ENCODE peak calls at places on chromosomes 3 and 15, in nine cellular contexts. B is hepatocyte, U is adrenal gland, F is esophagus squamous epithelium, P is GM12878, Y is GM12865, R is fibroblast of the aortic adventitia, E is HCT116, S is GM23338. J is an unnamed sample.

GRCh38 chr3:19439944-19440343 is 291.6 kb downstream of the KCNH8 start:
- DNase-seq in E (no peak), S (no peak), Y (no peak), P (no peak), B (no peak), F (no peak), U (no peak), R (no peak), J (no peak)

GRCh38 chr15:49331951-49332350 is 91.1 kb upstream of the FGF7 start:
- DNase-seq in E (no peak), Y (no peak), P (no peak), B (no peak), U (no peak), R (no peak), F (no peak), S (no peak), J (no peak)

GRCh38 chr3:132464066-132464465 is 46.8 kb downstream of the DNAJC13 start:
- DNase-seq in B (no peak), F (no peak), P (no peak), E (no peak), R (peak), S (no peak), Y (no peak), U (no peak), J (peak)

GRCh38 chr3:73432021-73432722 is 192.6 kb downstream of the PDZRN3 start:
- DNase-seq in Y (peak), S (peak), F (no peak), B (peak), R (peak), U (peak), P (no peak), E (peak), J (no peak)

GRCh38 chr3:71063768-71064287 is 519.7 kb downstream of the FOXP1 start:
- DNase-seq in E (no peak), U (no peak), F (no peak), B (peak), S (peak), Y (no peak), R (peak), P (no peak), J (no peak)

GRCh38 chr15:47477253-47477652 is 240.1 kb upstream of the SEMA6D start:
- DNase-seq in P (no peak), B (no peak), F (no peak), E (no peak), Y (no peak), U (no peak), S (no peak), R (no peak), J (no peak)

GRCh38 chr3:133829310-133829707 is 23.7 kb downstream of the SRPRB start:
- DNase-seq in E (no peak), Y (no peak), S (no peak), U (no peak), B (no peak), R (no peak), P (no peak), F (no peak), J (no peak)

GRCh38 chr3:191707817-191708216 is 246.9 kb downstream of the PYDC2 start:
- DNase-seq in Y (no peak), U (no peak), B (no peak), P (no peak), F (no peak), R (no peak), E (no peak), S (no peak), J (no peak)

GRCh38 chr3:66588340-66588847 is 87.6 kb upstream of the LRIG1 start:
- DNase-seq in E (no peak), P (no peak), S (no peak), U (no peak), R (peak), B (no peak), Y (no peak), F (no peak), J (no peak)

GRCh38 chr15:40766906-40767837 is 2.6 kb upstream of the C15orf62 start:
- DNase-seq in P (no peak), S (peak), R (peak), F (no peak), E (no peak), Y (no peak), B (no peak), U (peak), J (no peak)

GRCh38 chr15:40762919-40763800 is 708 bp upstream of the GCHFR start:
- DNase-seq in F (no peak), P (no peak), B (peak), S (peak), E (no peak), U (peak), Y (peak), R (peak), J (no peak)

GRCh38 chr15:40763801-40764765 is at the start of gene GCHFR:
- DNase-seq in S (peak), E (no peak), P (no peak), Y (peak), F (no peak), U (peak), R (peak), B (peak), J (no peak)

GRCh38 chr15:40766194-40766830 is 2.4 kb downstream of the GCHFR start:
- DNase-seq in F (no peak), P (no peak), S (no peak), R (no peak), B (no peak), Y (no peak), E (no peak), U (no peak), J (no peak)

GRCh38 chr15:40764766-40765136 is 883 bp downstream of the GCHFR start:
- DNase-seq in F (no peak), E (no peak), U (no peak), S (no peak), Y (no peak), R (no peak), P (no peak), B (no peak), J (no peak)
- H3K4me3 ChIP-seq in F (peak), E (no peak), U (no peak), S (peak), Y (peak), R (no peak), P (peak), B (peak), J (peak)

GRCh38 chr3:39383190-39383912 is at the start of gene SLC25A38:
- DNase-seq in P (no peak), E (peak), Y (peak), F (no peak), U (peak), R (peak), B (peak), S (peak), J (peak)
- TF ChIP-seq CTCF in P (peak), E (no peak), Y (peak), F (peak), U (peak), R (peak), B (peak), S (peak), J (no peak)

GRCh38 chr15:99057697-99058420 is 47.0 kb upstream of the SYNM start:
- DNase-seq in P (peak), F (no peak), S (no peak), Y (peak), U (no peak), E (no peak), B (no peak), R (no peak), J (no peak)
- H3K4me3 ChIP-seq in P (no peak), F (no peak), S (peak), Y (no peak), U (no peak), E (no peak), B (no peak), R (no peak), J (no peak)

DNA sequence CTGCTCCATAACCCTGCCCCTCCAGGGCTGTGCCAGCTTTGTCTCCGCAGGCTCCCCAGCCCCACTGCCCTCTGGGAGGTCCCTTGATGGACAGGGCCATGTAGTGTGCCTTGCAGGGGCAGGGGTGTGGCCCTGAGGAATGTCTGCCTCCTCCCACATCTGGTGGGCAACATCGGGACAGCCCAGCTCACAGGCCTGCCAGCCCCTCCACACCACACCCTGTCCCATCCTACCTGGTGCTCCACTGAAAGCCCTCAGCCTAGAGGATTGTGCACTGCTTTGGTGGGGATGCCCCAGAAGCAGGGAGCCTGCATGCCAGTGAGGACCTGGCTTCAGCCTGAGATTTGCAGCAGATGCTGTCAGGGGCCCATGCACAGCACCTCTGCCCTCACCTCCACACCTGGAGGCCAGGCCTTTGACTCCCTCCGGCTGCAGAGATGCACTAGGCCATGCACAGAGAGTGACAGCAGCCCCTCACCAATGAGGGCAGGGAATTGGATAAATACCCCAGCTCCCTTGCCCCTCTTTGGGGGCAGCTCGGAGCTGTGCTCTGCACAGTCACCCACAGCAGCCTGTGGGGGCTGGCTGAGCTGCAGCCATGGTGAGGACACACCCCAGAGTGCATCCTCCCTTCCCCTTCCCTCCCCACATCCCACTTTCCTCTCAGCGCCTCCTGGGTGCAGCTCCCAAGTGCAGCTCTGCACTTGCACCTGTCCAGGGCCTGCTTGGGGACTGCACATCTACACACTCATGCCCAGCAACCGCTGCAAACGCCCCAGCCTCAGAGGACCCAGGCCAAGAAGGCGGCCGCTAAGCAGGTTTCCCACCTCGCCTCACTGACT is 2.7 kb downstream of the C3orf22 start:
- DNase-seq in F (no peak), Y (no peak), P (no peak), E (no peak), S (no peak), R (no peak), B (no peak), U (no peak), J (no peak)
- TF ChIP-seq CTCF in F (no peak), Y (no peak), P (no peak), E (no peak), S (no peak), R (no peak), B (no peak), U (no peak), J (no peak)

DNA sequence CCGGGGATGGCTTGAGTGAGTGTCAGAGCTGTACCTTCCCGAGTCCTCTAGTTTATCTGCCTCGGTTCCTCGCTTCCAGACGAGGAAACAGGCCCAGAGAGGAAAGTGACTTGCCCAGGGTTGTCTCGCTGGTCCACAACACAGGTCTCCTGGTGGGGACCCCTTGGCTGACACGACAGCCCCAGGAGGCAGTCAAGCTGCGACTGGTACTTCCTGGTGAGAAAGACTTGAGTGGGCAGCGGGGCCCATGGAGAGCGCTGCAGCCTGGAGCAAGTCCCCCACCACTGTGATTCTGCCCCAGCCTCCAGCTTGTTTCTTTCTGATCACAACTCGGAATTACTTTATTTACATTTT is 600 bp upstream of the CHRNA5 start:
- DNase-seq in B (no peak), U (no peak), R (no peak), E (no peak), S (no peak), Y (no peak), F (no peak), P (no peak), J (no peak)
- H3K4me3 ChIP-seq in B (peak), U (no peak), R (no peak), E (peak), S (peak), Y (no peak), F (peak), P (peak), J (peak)

DNA sequence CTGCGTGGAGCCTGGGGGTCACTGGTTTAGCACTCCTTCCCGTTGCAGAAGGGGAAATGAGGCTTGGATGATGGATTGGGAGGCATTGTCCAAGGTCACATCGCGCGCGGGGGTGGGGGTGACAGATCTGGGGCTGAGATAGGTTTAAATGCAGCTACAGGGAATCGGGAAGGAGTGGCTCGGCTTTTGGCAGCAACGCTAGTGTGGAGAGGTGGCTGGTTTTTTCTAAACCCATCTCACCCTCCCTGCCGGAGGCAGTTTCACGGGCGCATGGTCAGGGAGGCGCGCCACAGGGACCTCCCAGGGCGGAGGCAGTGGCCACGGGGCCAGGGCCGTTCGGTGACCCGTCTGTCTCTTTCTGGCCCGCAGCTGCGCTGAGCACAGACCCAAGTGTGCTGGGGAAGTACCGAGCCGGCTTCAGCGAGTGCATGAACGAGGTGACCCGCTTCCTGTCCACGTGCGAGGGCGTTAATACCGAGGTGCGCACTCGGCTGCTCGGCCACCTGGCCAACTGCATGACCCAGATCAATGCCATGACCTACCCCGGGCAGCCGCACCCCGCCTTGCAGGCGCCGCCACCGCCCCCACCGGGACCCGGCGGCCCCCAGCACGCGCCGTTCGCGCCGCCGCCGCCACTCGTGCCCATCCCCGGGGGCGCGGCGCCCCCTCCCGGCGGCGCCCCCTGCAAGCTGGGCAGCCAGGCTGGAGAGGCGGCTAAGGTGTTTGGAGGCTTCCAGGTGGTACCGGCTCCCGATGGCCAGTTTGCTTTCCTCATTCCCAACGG is 1.6 kb downstream of the HES1 start:
- DNase-seq in E (no peak), Y (peak), P (no peak), B (peak), R (no peak), F (no peak), S (peak), U (peak), J (no peak)
- TF ChIP-seq CTCF in E (peak), Y (peak), P (peak), B (peak), R (peak), F (peak), S (peak), U (peak), J (peak)

GRCh38 chr3:48016336-48016973 is at the start of gene MAP4:
- DNase-seq in P (no peak), S (no peak), F (no peak), R (peak), E (no peak), B (no peak), Y (no peak), U (no peak), J (no peak)
- H3K4me3 ChIP-seq in P (no peak), S (no peak), F (no peak), R (no peak), E (no peak), B (no peak), Y (no peak), U (no peak), J (no peak)

GRCh38 chr15:73965094-73965729 is 26.9 kb downstream of the STOML1 start:
- DNase-seq in U (no peak), B (no peak), R (no peak), E (no peak), Y (peak), S (peak), F (no peak), P (no peak), J (no peak)
- TF ChIP-seq CTCF in U (no peak), B (no peak), R (no peak), E (peak), Y (no peak), S (no peak), F (no peak), P (no peak), J (no peak)